ENCODE peak calls at places on chromosome 11, in four cellular contexts. O is GM10248, H is NCI-H2081, E is left colon. M is an unnamed sample.

GRCh38 chr11:47254381-47254780 is 3.4 kb upstream of the NR1H3 start:
- DNase-seq in H (no peak), E (no peak), O (no peak), M (no peak)

GRCh38 chr11:538431-539051 is 1.2 kb downstream of the LRRC56 start:
- DNase-seq in E (no peak), O (no peak), H (no peak), M (no peak)

GRCh38 chr11:134845474-134846435 is 433.7 kb upstream of the B3GAT1 start:
- DNase-seq in O (no peak), H (no peak), E (no peak), M (no peak)

GRCh38 chr11:574632-575323 is 1.5 kb upstream of the PHRF1 start:
- DNase-seq in H (no peak), E (no peak), O (no peak), M (no peak)

GRCh38 chr11:12600829-12601228 is 73.4 kb upstream of the TEAD1 start:
- DNase-seq in H (no peak), O (no peak), E (no peak), M (no peak)

GRCh38 chr11:32072872-32073661 is 17.8 kb upstream of the RCN1 start:
- DNase-seq in E (no peak), H (no peak), O (no peak), M (no peak)

GRCh38 chr11:2587132-2587930 is 112.5 kb downstream of the KCNQ1OT1 start:
- DNase-seq in O (peak; percentile 10), E (peak; percentile 12), H (no peak), M (peak; percentile 33)

GRCh38 chr11:123323482-123324056 is 106.5 kb upstream of the GRAMD1B start:
- DNase-seq in O (no peak), E (no peak), H (no peak), M (no peak)

GRCh38 chr11:117505285-117505970 is 177.8 kb downstream of the CEP164 start:
- DNase-seq in O (no peak), E (no peak), H (no peak), M (no peak)

GRCh38 chr11:96122601-96123044 is 198.7 kb upstream of the MTMR2 start:
- DNase-seq in E (no peak), H (no peak), O (no peak), M (no peak)

GRCh38 chr11:74583024-74583624 is 9.3 kb upstream of the POLD3 start:
- DNase-seq in O (no peak), H (no peak), E (no peak), M (no peak)

GRCh38 chr11:105177658-105178057 is 38.1 kb upstream of the CARD18 start:
- DNase-seq in H (no peak), O (no peak), E (no peak), M (no peak)

GRCh38 chr11:119977881-119978280 is 160.0 kb downstream of the TRIM29 start:
- DNase-seq in H (no peak), O (no peak), E (no peak), M (no peak)

GRCh38 chr11:66291706-66292542 is at the start of gene TMEM151A:
- DNase-seq in H (no peak), O (no peak), E (no peak), M (no peak)

M was measured in aorta.